ENCODE peak calls at places on chromosomes 12 and 14, in six cellular contexts. T is psoas muscle, N is stomach, V is astrocyte of the cerebellum, A is transverse colon, F is hepatic stellate cell. R is an unnamed sample.

GRCh38 chr12:111093428-111094142 is 173.2 kb upstream of the MYL2 start:
- DNase-seq in T (no peak), N (no peak), V (no peak), A (no peak), F (no peak), R (no peak)

GRCh38 chr12:75868501-75868900 is 163.1 kb downstream of the PHLDA1 start:
- DNase-seq in T (no peak), N (no peak), V (peak; percentile 84), A (no peak), F (no peak), R (no peak)

GRCh38 chr12:131860472-131861260 is 32.5 kb downstream of the MMP17 start:
- DNase-seq in T (peak; percentile 76), N (peak; percentile 49), V (no peak), A (peak; percentile 21), F (peak; percentile 84), R (no peak)

GRCh38 chr14:72780771-72781170 is 113.1 kb downstream of the DPF3 start:
- DNase-seq in T (no peak), N (no peak), V (peak; percentile 59), A (no peak), F (peak; percentile 43), R (no peak)

GRCh38 chr14:59150990-59151389 is 37.5 kb upstream of the DAAM1 start:
- DNase-seq in T (no peak), N (no peak), V (no peak), A (no peak), F (no peak), R (no peak)

GRCh38 chr14:50064993-50065392 is 51.4 kb downstream of the VCPKMT start:
- DNase-seq in T (no peak), N (peak; percentile 45), V (no peak), A (peak; percentile 68), F (no peak), R (no peak)

GRCh38 chr14:87805315-87805723 is 187.7 kb downstream of the GALC start:
- DNase-seq in T (peak; percentile 33), N (peak; percentile 29), V (peak; percentile 6), A (no peak), F (no peak), R (peak; percentile 40)

GRCh38 chr14:22479781-22480464 is 109.1 kb downstream of the DAD1 start:
- DNase-seq in T (no peak), N (no peak), V (no peak), A (no peak), F (no peak), R (no peak)

GRCh38 chr12:6536894-6537579 is 2.7 kb downstream of the GAPDH start:
- DNase-seq in T (no peak), N (no peak), V (no peak), A (no peak), F (no peak), R (no peak)

GRCh38 chr12:89333564-89334252 is 18.6 kb downstream of the DUSP6 start:
- DNase-seq in T (no peak), N (no peak), V (no peak), A (peak; percentile 49), F (no peak), R (no peak)

GRCh38 chr12:131087302-131087818 is 133.7 kb downstream of the ADGRD1 start:
- DNase-seq in T (peak; percentile 10), N (peak; percentile 19), V (no peak), A (no peak), F (no peak), R (peak; percentile 46)

GRCh38 chr12:114013601-114014345 is 47.6 kb upstream of the RBM19 start:
- DNase-seq in T (no peak), N (no peak), V (no peak), A (no peak), F (no peak), R (no peak)

GRCh38 chr14:101705733-101706508 is 55.6 kb upstream of the PPP2R5C start:
- DNase-seq in T (peak; percentile 67), N (peak; percentile 57), V (no peak), A (peak; percentile 71), F (no peak), R (no peak)

GRCh38 chr14:56996721-56997399 is 186.6 kb upstream of the OTX2 start:
- DNase-seq in T (no peak), N (no peak), V (no peak), A (no peak), F (no peak), R (no peak)

GRCh38 chr12:27541031-27541719 is 17.2 kb downstream of the PPFIBP1 start:
- DNase-seq in T (no peak), N (no peak), V (no peak), A (no peak), F (no peak), R (peak; percentile 33)